ENCODE peak calls at places on chromosome 12, in six cellular contexts. E is kidney, L is body of pancreas, O is GM23338, I is A549, M is IMR-90. Q is an unnamed sample.

GRCh38 chr12:92408072-92408900 is 262.6 kb upstream of the BTG1 start:
- DNase-seq in E (no peak), L (no peak), O (peak), I (peak), M (no peak), Q (no peak)

GRCh38 chr12:41683023-41683422 is 461.7 kb downstream of the GXYLT1 start:
- DNase-seq in E (no peak), L (no peak), O (no peak), I (no peak), M (no peak), Q (no peak)

GRCh38 chr12:129903956-129904769 is at the start of gene TMEM132D:
- DNase-seq in E (no peak), L (no peak), O (peak), I (no peak), M (no peak), Q (no peak)

GRCh38 chr12:80195143-80195726 is 95.9 kb downstream of the OTOGL start:
- DNase-seq in E (no peak), L (no peak), O (peak), I (peak), M (peak), Q (no peak)

GRCh38 chr12:54167500-54167896 is 21.3 kb downstream of the SMUG1 start:
- DNase-seq in E (no peak), L (no peak), O (no peak), I (no peak), M (no peak), Q (no peak)

GRCh38 chr12:114668151-114668891 is 15.7 kb downstream of the TBX3 start:
- DNase-seq in E (peak), L (peak), O (peak), I (peak), M (peak), Q (no peak)

GRCh38 chr12:109753959-109754358 is 40.3 kb downstream of the FAM222A start:
- DNase-seq in E (no peak), L (no peak), O (no peak), I (no peak), M (no peak), Q (no peak)

GRCh38 chr12:26953447-26953846 is 15.2 kb downstream of the FGFR1OP2 start:
- DNase-seq in E (no peak), L (peak), O (no peak), I (no peak), M (peak), Q (no peak)

GRCh38 chr12:94244165-94245133 is 96.1 kb downstream of the PLXNC1 start:
- DNase-seq in E (no peak), L (no peak), O (no peak), I (no peak), M (no peak), Q (no peak)

GRCh38 chr12:18798445-18799139 is 60.7 kb downstream of the CAPZA3 start:
- DNase-seq in E (no peak), L (no peak), O (no peak), I (no peak), M (no peak), Q (no peak)

GRCh38 chr12:50024804-50025186 is 499 bp downstream of the RACGAP1 start:
- DNase-seq in E (no peak), L (no peak), O (peak), I (no peak), M (no peak), Q (no peak)

GRCh38 chr12:75722714-75723200 is 211.3 kb upstream of the KRR1 start:
- DNase-seq in E (no peak), L (peak), O (no peak), I (peak), M (peak), Q (no peak)

GRCh38 chr12:56084958-56085543 is 5.1 kb downstream of the ERBB3 start:
- DNase-seq in E (no peak), L (peak), O (peak), I (peak), M (no peak), Q (no peak)

GRCh38 chr12:98403936-98404335 is 111.5 kb upstream of the TMPO start:
- DNase-seq in E (no peak), L (no peak), O (no peak), I (no peak), M (no peak), Q (no peak)

GRCh38 chr12:103858953-103859601 is 18.0 kb upstream of the NT5DC3 start:
- DNase-seq in E (peak), L (peak), O (no peak), I (peak), M (peak), Q (peak)

GRCh38 chr12:111673503-111673902 is 12.3 kb downstream of the BRAP start:
- DNase-seq in E (no peak), L (no peak), O (peak), I (no peak), M (peak), Q (no peak)

GRCh38 chr12:109719123-109720022 is 5.7 kb downstream of the FAM222A start:
- DNase-seq in E (no peak), L (no peak), O (peak), I (no peak), M (peak), Q (no peak)

GRCh38 chr12:122726056-122726558 is 4.5 kb downstream of the HCAR1 start:
- DNase-seq in E (no peak), L (no peak), O (peak), I (no peak), M (no peak), Q (no peak)

GRCh38 chr12:60335765-60336164 is 739.9 kb downstream of the SLC16A7 start:
- DNase-seq in E (no peak), L (no peak), O (peak), I (no peak), M (peak), Q (peak)

GRCh38 chr12:53127169-53127568 is 23.9 kb downstream of the SOAT2 start:
- DNase-seq in E (no peak), L (no peak), O (no peak), I (no peak), M (no peak), Q (no peak)

GRCh38 chr12:120115692-120116442 is 686 bp downstream of the RAB35 start:
- DNase-seq in E (no peak), L (peak), O (peak), I (peak), M (peak), Q (no peak)

GRCh38 chr12:120529641-120530314 is 820 bp upstream of the COQ5 start:
- DNase-seq in E (no peak), L (peak), O (peak), I (peak), M (peak), Q (no peak)

GRCh38 chr12:79426121-79426520 is 264.6 kb downstream of the PAWR start:
- DNase-seq in E (no peak), L (no peak), O (no peak), I (no peak), M (no peak), Q (no peak)

GRCh38 chr12:56129210-56129691 is 1.2 kb downstream of the ESYT1 start:
- DNase-seq in E (peak), L (peak), O (peak), I (peak), M (peak), Q (no peak)

GRCh38 chr12:92745874-92746553 is 43.2 kb downstream of the PLEKHG7 start:
- DNase-seq in E (peak), L (peak), O (no peak), I (peak), M (peak), Q (peak)

GRCh38 chr12:67621112-67621511 is 27.4 kb upstream of the DYRK2 start:
- DNase-seq in E (no peak), L (no peak), O (no peak), I (no peak), M (no peak), Q (no peak)

GRCh38 chr12:86275356-86275755 is 19.2 kb upstream of the MGAT4C start:
- DNase-seq in E (no peak), L (no peak), O (no peak), I (no peak), M (no peak), Q (no peak)

GRCh38 chr12:87870061-87870460 is 159.1 kb downstream of the C12orf50 start:
- DNase-seq in E (no peak), L (no peak), O (no peak), I (no peak), M (peak), Q (no peak)

GRCh38 chr12:4701383-4701782 is 18.8 kb upstream of the GALNT8 start:
- DNase-seq in E (no peak), L (no peak), O (no peak), I (no peak), M (peak), Q (no peak)

GRCh38 chr12:118979763-118980406 is 1.5 kb upstream of the SRRM4 start:
- DNase-seq in E (peak), L (peak), O (peak), I (peak), M (peak), Q (no peak)

GRCh38 chr12:34204830-34205285 is 182.6 kb downstream of the ALG10 start:
- DNase-seq in E (no peak), L (no peak), O (no peak), I (no peak), M (no peak), Q (no peak)

GRCh38 chr12:125032466-125033152 is 32.6 kb upstream of the AACS start:
- DNase-seq in E (no peak), L (no peak), O (no peak), I (no peak), M (no peak), Q (no peak)

GRCh38 chr12:71011261-71011660 is 90.7 kb upstream of the PTPRR start:
- DNase-seq in E (no peak), L (no peak), O (no peak), I (no peak), M (no peak), Q (no peak)

GRCh38 chr12:132788375-132789098 is 26.9 kb upstream of the ANKLE2 start:
- DNase-seq in E (no peak), L (no peak), O (peak), I (peak), M (no peak), Q (no peak)

GRCh38 chr12:124402281-124403066 is 107.6 kb downstream of the RFLNA start:
- DNase-seq in E (no peak), L (no peak), O (no peak), I (no peak), M (no peak), Q (no peak)

GRCh38 chr12:104056419-104056972 is 6.5 kb upstream of the GLT8D2 start:
- DNase-seq in E (no peak), L (no peak), O (no peak), I (no peak), M (peak), Q (no peak)

GRCh38 chr12:113333111-113333750 is 1.7 kb downstream of the SLC8B1 start:
- DNase-seq in E (peak), L (no peak), O (no peak), I (no peak), M (no peak), Q (no peak)
- H3K4me3 ChIP-seq in E (peak), L (no peak), O (no peak), I (no peak), M (no peak), Q (no peak)

GRCh38 chr12:38053113-38053512 is 263.5 kb upstream of the ALG10B start:
- DNase-seq in E (no peak), L (no peak), O (no peak), I (no peak), M (no peak), Q (no peak)

GRCh38 chr12:38056701-38057689 is 259.6 kb upstream of the ALG10B start:
- DNase-seq in E (no peak), L (no peak), O (peak), I (peak), M (no peak), Q (no peak)

DNA sequence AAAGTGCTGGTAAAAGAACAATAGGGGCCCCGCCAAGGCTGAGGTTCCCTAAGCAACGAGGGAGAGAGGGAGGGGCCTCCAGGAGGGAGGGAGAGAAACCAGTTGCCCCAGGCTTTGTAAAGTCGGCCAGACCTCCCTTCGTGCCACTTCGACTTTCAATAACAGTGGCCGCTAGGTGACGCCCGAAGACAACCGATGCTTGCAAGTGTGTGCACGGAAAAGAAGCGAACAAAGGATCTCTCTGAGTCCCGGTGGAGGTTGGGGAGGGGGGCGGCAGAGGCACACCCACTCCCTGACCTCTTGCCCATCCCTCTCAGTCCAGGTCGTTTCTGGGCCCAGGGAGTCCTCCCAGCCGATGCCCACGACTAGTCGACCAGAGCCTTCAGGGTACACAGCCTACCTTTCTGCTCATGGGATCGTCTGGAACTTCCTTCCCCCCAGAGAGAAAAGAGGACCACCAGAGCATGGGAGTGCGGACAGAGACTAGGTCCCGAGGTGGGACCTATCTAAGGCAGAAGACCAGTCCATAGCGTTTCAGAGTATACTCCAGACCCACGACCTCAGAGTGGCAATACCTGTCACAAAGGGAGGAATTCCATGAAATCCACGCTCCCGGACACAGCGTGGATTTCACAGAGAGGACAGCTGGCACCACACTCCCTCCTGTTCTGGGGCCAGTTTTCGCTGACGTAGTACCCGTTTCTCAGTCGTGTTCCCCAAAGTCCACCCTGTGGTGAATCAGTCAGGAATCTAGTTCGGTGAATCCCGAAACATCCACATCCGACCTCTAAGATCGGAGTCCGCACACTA is 262.7 kb upstream of the ALG10B start:
- DNase-seq in E (peak), L (peak), O (peak), I (peak), M (no peak), Q (no peak)
- TF ChIP-seq CTCF in E (peak), L (peak), O (peak), I (peak), M (no peak), Q (no peak)

GRCh38 chr12:25433581-25434325 is 119.3 kb downstream of the LMNTD1 start:
- DNase-seq in E (no peak), L (no peak), O (no peak), I (no peak), M (peak), Q (no peak)

GRCh38 chr12:25438638-25439037 is 114.4 kb downstream of the LMNTD1 start:
- DNase-seq in E (no peak), L (no peak), O (no peak), I (no peak), M (peak), Q (no peak)

GRCh38 chr12:25435431-25435830 is 117.7 kb downstream of the LMNTD1 start:
- DNase-seq in E (no peak), L (no peak), O (no peak), I (no peak), M (no peak), Q (no peak)

GRCh38 chr12:25434493-25434892 is 118.6 kb downstream of the LMNTD1 start:
- DNase-seq in E (no peak), L (no peak), O (peak), I (no peak), M (no peak), Q (no peak)

GRCh38 chr12:25436206-25436912 is 116.7 kb downstream of the LMNTD1 start:
- DNase-seq in E (no peak), L (peak), O (peak), I (peak), M (peak), Q (no peak)
- H3K4me3 ChIP-seq in E (peak), L (no peak), O (no peak), I (peak), M (peak), Q (peak)

GRCh38 chr12:6323340-6323994 is 13.0 kb downstream of the PLEKHG6 start:
- DNase-seq in E (no peak), L (peak), O (peak), I (peak), M (peak), Q (peak)
- TF ChIP-seq CTCF in E (peak), L (peak), O (peak), I (peak), M (peak), Q (peak)

DNA sequence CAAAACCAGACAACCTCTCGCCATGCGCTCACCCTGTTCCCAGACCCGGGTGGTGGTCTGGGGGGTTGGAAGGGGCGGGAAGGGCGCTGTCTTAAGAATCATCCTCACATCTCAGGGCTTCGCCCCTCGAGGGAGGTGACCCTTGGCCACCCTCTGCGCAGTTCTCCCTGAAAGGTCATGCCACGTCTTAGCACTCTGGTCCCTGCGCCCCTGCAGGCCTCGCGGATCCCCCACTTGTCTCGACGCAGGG is 40.6 kb upstream of the CAPRIN2 start:
- DNase-seq in E (no peak), L (no peak), O (no peak), I (no peak), M (no peak), Q (no peak)
- H3K4me3 ChIP-seq in E (peak), L (no peak), O (peak), I (peak), M (peak), Q (peak)

DNA sequence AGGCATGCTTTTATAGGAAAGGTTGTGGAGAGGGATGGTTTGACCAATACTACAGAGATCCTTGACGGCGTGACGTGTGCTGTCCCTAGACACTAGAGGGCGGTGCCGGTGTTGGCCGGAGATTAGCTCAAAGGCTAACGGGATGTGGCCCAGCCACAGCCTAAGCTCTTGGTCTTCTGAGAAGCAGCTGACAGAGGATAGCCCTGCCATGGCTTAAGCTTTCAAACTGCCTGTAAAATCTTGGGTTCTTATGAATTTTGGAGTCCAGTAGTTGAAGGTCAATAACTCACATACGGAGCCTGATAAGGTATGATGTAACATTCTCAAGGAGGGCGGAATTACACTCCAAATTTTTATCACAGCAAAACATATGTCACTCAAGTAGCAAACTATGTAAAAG is 515.7 kb upstream of the ATXN7L3B start:
- DNase-seq in E (no peak), L (peak), O (peak), I (peak), M (no peak), Q (no peak)
- TF ChIP-seq CTCF in E (peak), L (peak), O (peak), I (peak), M (peak), Q (peak)

GRCh38 chr12:65511927-65512326 is 233.4 kb downstream of the MSRB3 start:
- DNase-seq in E (no peak), L (no peak), O (no peak), I (no peak), M (no peak), Q (no peak)
- H3K4me3 ChIP-seq in E (no peak), L (no peak), O (no peak), I (no peak), M (no peak), Q (no peak)

DNA sequence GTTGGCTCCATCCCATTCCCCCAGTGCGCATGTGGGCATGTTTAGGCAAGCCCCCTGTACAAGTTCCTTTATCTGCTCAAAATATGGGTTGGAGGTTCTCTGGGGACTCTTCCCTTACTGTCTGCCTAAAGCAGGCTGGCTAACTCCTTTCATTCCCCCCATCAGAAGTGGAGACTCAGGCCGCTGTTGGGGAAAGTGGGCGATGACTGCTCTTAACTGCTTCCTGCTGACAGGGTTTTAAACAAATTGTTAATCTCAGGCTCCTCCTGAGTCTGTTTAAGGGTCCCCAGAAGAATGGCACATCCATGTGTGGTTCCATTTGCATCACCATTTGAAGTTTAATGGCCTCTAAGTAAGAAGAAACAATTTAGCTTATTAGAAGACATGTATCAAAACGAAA is 15.4 kb upstream of the FAR2 start:
- DNase-seq in E (no peak), L (no peak), O (no peak), I (no peak), M (no peak), Q (no peak)
- TF ChIP-seq CTCF in E (no peak), L (no peak), O (no peak), I (no peak), M (no peak), Q (no peak)

Q was measured in AG04449.